ENCODE peak calls at places on chromosomes 4 and X, in four cellular contexts. P, D, R and A are unnamed samples.
A peak's percentile ranks its signal among the peaks of the same experiment; 100 is the strongest.

GRCh38 chrX:46561931-46562721 is 11.4 kb upstream of the CHST7 start:
- DNase-seq in P (peak; percentile 95), D (no peak), R (no peak), A (no peak)

GRCh38 chr4:73832651-73833237 is 3.7 kb upstream of the CXCL6 start:
- DNase-seq in P (no peak), D (no peak), R (no peak), A (no peak)

GRCh38 chrX:9340619-9341304 is 124.1 kb upstream of the TBL1X start:
- DNase-seq in P (peak; percentile 5), D (no peak), R (no peak), A (no peak)

GRCh38 chr4:5870220-5870619 is 22.7 kb downstream of the CRMP1 start:
- DNase-seq in P (no peak), D (no peak), R (no peak), A (no peak)

GRCh38 chrX:107449490-107450175 is at the start of gene FRMPD3:
- DNase-seq in P (no peak), D (no peak), R (no peak), A (no peak)

GRCh38 chr4:62940229-62940628 is 1469.0 kb downstream of the TECRL start:
- DNase-seq in P (no peak), D (no peak), R (peak; percentile 54), A (no peak)

GRCh38 chrX:10414872-10415703 is 205.3 kb downstream of the MID1 start:
- DNase-seq in P (no peak), D (no peak), R (no peak), A (no peak)

GRCh38 chr4:20618010-20618409 is 82.2 kb upstream of the PACRGL start:
- DNase-seq in P (no peak), D (no peak), R (no peak), A (no peak)

GRCh38 chr4:144709793-144710525 is 64.0 kb downstream of the HHIP start:
- DNase-seq in P (no peak), D (no peak), R (no peak), A (no peak)

GRCh38 chrX:41526268-41526667 is 79.1 kb downstream of the NYX start:
- DNase-seq in P (no peak), D (no peak), R (no peak), A (no peak)

GRCh38 chrX:115344885-115345653 is 55.6 kb downstream of the LUZP4 start:
- DNase-seq in P (no peak), D (peak; percentile 0), R (peak; percentile 91), A (peak; percentile 81)

GRCh38 chrX:133414399-133415275 is 652 bp downstream of the GPC4 start:
- DNase-seq in P (no peak), D (no peak), R (no peak), A (no peak)

GRCh38 chr4:151955721-151956340 is 195.0 kb upstream of the GATB start:
- DNase-seq in P (no peak), D (no peak), R (no peak), A (no peak)

GRCh38 chr4:145207934-145208333 is 27.5 kb upstream of the OTUD4 start:
- DNase-seq in P (no peak), D (no peak), R (no peak), A (no peak)

GRCh38 chr4:8727546-8728510 is 135.3 kb downstream of the CPZ start:
- DNase-seq in P (no peak), D (no peak), R (no peak), A (no peak)

GRCh38 chr4:37793562-37793961 is 32.9 kb upstream of the PGM2 start:
- DNase-seq in P (no peak), D (no peak), R (peak; percentile 27), A (no peak)

GRCh38 chr4:48112017-48112667 is 21.9 kb downstream of the TXK start:
- DNase-seq in P (no peak), D (no peak), R (no peak), A (no peak)

GRCh38 chr4:140719022-140719421 is 37.2 kb downstream of the TBC1D9 start:
- DNase-seq in P (no peak), D (no peak), R (no peak), A (no peak)

GRCh38 chr4:65367306-65367705 is 303.0 kb downstream of the EPHA5 start:
- DNase-seq in P (no peak), D (no peak), R (no peak), A (no peak)

GRCh38 chrX:20144491-20144890 is 2.9 kb upstream of the EIF1AX start:
- DNase-seq in P (no peak), D (no peak), R (no peak), A (no peak)

GRCh38 chrX:1521459-1521956 is 15.5 kb downstream of the P2RY8 start:
- DNase-seq in P (peak; percentile 99), D (peak; percentile 23), R (peak; percentile 29), A (peak; percentile 42)

GRCh38 chr4:89427765-89428164 is 120.2 kb upstream of the GPRIN3 start:
- DNase-seq in P (no peak), D (no peak), R (no peak), A (no peak)

GRCh38 chr4:166981847-166982246 is 252.4 kb downstream of the SPOCK3 start:
- DNase-seq in P (no peak), D (no peak), R (no peak), A (no peak)

GRCh38 chr4:128757712-128758111 is 51.8 kb upstream of the JADE1 start:
- DNase-seq in P (no peak), D (no peak), R (no peak), A (no peak)

GRCh38 chr4:4647041-4647440 is 105.2 kb upstream of the STX18 start:
- DNase-seq in P (no peak), D (no peak), R (no peak), A (no peak)

GRCh38 chr4:24643774-24644520 is 59.6 kb upstream of the DHX15 start:
- DNase-seq in P (no peak), D (no peak), R (no peak), A (no peak)

GRCh38 chrX:134801267-134801666 is 143.0 kb upstream of the PLAC1 start:
- DNase-seq in P (no peak), D (no peak), R (peak; percentile 32), A (no peak)

GRCh38 chrX:147646949-147647717 is 264.6 kb upstream of the FMR1 start:
- DNase-seq in P (no peak), D (no peak), R (no peak), A (no peak)

GRCh38 chr4:5863461-5864113 is 29.3 kb downstream of the CRMP1 start:
- DNase-seq in P (no peak), D (no peak), R (no peak), A (no peak)

GRCh38 chr4:147492761-147493160 is 11.9 kb downstream of the EDNRA start:
- DNase-seq in P (peak; percentile 27), D (no peak), R (no peak), A (no peak)

GRCh38 chrX:17377047-17377692 is 2.2 kb downstream of the NHS start:
- DNase-seq in P (no peak), D (no peak), R (no peak), A (no peak)

GRCh38 chr4:152689615-152690501 is 10.1 kb upstream of the TMEM154 start:
- DNase-seq in P (no peak), D (no peak), R (no peak), A (no peak)

GRCh38 chrX:150958177-150958576 is 25.0 kb upstream of the HMGB3 start:
- DNase-seq in P (no peak), D (no peak), R (no peak), A (no peak)

GRCh38 chr4:43136752-43137151 is 244.2 kb downstream of the GRXCR1 start:
- DNase-seq in P (no peak), D (no peak), R (no peak), A (no peak)

GRCh38 chr4:43132010-43132582 is 239.6 kb downstream of the GRXCR1 start:
- DNase-seq in P (peak; percentile 3), D (no peak), R (peak; percentile 42), A (peak; percentile 18)

GRCh38 chr4:43130228-43131021 is 237.9 kb downstream of the GRXCR1 start:
- DNase-seq in P (no peak), D (no peak), R (no peak), A (no peak)

GRCh38 chr4:43133566-43133965 is 241.1 kb downstream of the GRXCR1 start:
- DNase-seq in P (no peak), D (no peak), R (no peak), A (no peak)
- TF ChIP-seq YY1 in P (no peak), D (no peak), R (no peak), A (no peak)

DNA sequence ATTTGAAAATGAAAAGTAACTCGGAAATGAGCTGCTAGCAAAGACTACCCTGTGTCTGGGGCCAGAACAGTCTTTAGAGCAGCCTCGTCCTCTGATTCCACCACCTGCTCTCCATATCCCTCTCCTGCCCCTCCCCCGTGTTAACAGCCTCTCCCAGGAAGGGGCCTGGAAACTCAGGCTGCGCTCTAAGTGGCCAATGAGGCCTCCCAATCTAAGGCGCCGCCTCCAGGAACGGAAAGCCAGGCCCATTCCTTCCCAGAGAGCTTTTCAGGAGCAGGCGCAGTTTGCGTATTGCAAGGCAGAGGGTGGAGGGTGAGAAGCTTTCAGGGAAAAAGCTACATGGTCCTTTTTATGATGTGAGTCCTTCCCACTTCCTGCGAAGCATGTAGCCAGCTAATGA is 31.2 kb downstream of the RS1 start:
- DNase-seq in P (no peak), D (no peak), R (no peak), A (peak; percentile 40)
- H3K9ac ChIP-seq in P (no peak overlapping the region), D (no peak overlapping the region), R (no peak overlapping the region), A (peak overlapping the region; percentile 21)

DNA sequence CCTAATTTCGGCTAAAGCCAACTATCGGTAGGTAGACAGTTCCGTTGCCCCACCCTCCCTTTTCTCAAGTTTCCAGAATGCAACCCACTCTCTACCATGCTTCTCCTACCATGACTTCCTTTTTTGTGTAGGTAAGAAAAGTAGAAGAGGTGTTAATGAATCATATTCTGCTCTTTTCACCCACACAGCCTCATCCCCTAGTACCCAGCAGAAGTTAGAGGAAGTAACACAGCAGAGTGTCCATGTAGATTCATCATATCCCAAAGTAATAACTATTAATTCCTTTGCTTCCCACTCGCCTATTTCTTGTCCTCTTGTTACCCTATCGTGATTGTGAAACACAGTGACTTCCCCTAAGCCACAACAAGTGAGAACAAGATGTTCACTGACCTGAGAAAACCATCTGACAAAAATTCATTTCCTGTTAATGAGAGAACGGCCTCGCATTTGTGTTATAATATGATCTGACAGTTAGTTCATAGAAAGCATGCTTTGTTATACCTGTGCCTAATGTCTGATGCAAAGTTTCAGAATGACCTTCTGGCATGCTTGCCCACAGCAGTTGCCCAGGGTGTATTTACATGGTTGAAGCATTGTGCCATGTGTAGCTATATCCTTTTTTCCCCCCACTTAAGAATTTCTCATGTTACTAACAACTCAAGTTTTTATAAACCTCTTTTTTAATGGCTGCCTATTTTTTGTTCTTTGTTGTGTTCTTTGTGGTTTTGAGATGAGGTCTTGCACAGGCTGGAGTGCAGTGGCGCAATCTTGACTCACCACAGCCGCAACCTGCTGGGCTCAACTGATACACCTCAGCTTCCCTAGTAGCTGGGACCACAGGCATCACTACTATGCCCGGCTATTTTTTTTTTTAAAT is 185.6 kb downstream of the RAP1GDS1 start:
- DNase-seq in P (peak; percentile 61), D (no peak), R (no peak), A (no peak)
- TF ChIP-seq SUZ12 in P (no peak), D (no peak), R (no peak), A (no peak)

GRCh38 chrX:104565791-104566687 is at the start of gene IL1RAPL2:
- DNase-seq in P (no peak), D (peak; percentile 23), R (peak; percentile 8), A (peak; percentile 57)
- TF ChIP-seq YY1 in P (no peak), D (no peak), R (no peak), A (no peak)

GRCh38 chr4:143186202-143186601 is 1.5 kb downstream of the USP38 start:
- DNase-seq in P (no peak), D (no peak), R (peak; percentile 37), A (no peak)

GRCh38 chr4:143185253-143186107 is 763 bp downstream of the USP38 start:
- DNase-seq in P (no peak), D (no peak), R (peak; percentile 16), A (no peak)

GRCh38 chr4:143186634-143187033 is 1.9 kb downstream of the USP38 start:
- DNase-seq in P (no peak), D (no peak), R (peak; percentile 5), A (no peak)

GRCh38 chr4:143184503-143185252 is at the start of gene USP38:
- DNase-seq in P (peak; percentile 73), D (peak; percentile 66), R (peak; percentile 91), A (peak; percentile 59)

GRCh38 chr4:143188325-143189088 is 3.8 kb downstream of the USP38 start:
- DNase-seq in P (no peak), D (no peak), R (no peak), A (no peak)
- H3K9ac ChIP-seq in P (peak overlapping the region; percentile 71), D (no peak overlapping the region), R (no peak overlapping the region), A (no peak overlapping the region)